ENCODE peak calls at places on chromosomes 2 and 18, in four cellular contexts. One of them, this sample, is unnamed.

GRCh38 chr2:223976635-223977226 is 19.5 kb downstream of the MRPL44 start:
- DNase-seq in iPS-NIHi11: no peak
- DNase-seq in NCI-H1436: no peak
- DNase-seq in KBM-7: no peak
- DNase-seq in this sample: no peak

GRCh38 chr18:9661564-9661963 is 46.5 kb upstream of the RAB31 start:
- DNase-seq in KBM-7: no peak
- DNase-seq in NCI-H1436: no peak
- DNase-seq in iPS-NIHi11: peak
- DNase-seq in this sample: no peak

GRCh38 chr18:2897448-2898052 is 50.7 kb downstream of the EMILIN2 start:
- DNase-seq in iPS-NIHi11: no peak
- DNase-seq in KBM-7: no peak
- DNase-seq in NCI-H1436: no peak
- DNase-seq in this sample: no peak

GRCh38 chr2:33425660-33426059 is 50.8 kb upstream of the RASGRP3 start:
- DNase-seq in iPS-NIHi11: no peak
- DNase-seq in NCI-H1436: no peak
- DNase-seq in KBM-7: no peak
- DNase-seq in this sample: no peak

GRCh38 chr18:74526478-74526877 is 7.8 kb upstream of the CNDP1 start:
- DNase-seq in KBM-7: no peak
- DNase-seq in iPS-NIHi11: no peak
- DNase-seq in NCI-H1436: no peak
- DNase-seq in this sample: no peak

GRCh38 chr2:176109226-176109954 is 2.3 kb downstream of the HOXD11 start:
- DNase-seq in NCI-H1436: no peak
- DNase-seq in KBM-7: no peak
- DNase-seq in iPS-NIHi11: no peak
- DNase-seq in this sample: no peak

GRCh38 chr2:23350026-23350791 is 34.8 kb upstream of the KLHL29 start:
- DNase-seq in KBM-7: no peak
- DNase-seq in iPS-NIHi11: no peak
- DNase-seq in NCI-H1436: no peak
- DNase-seq in this sample: no peak

GRCh38 chr18:21112140-21112473 is 494 bp upstream of the ROCK1 start:
- DNase-seq in NCI-H1436: peak
- DNase-seq in KBM-7: no peak
- DNase-seq in iPS-NIHi11: no peak
- DNase-seq in this sample: no peak

GRCh38 chr2:86787701-86788100 is 3.0 kb downstream of the CD8A start:
- DNase-seq in NCI-H1436: no peak
- DNase-seq in iPS-NIHi11: no peak
- DNase-seq in KBM-7: peak
- DNase-seq in this sample: peak

GRCh38 chr2:215270118-215270451 is 41.8 kb upstream of the ATIC start:
- DNase-seq in NCI-H1436: no peak
- DNase-seq in iPS-NIHi11: no peak
- DNase-seq in KBM-7: no peak
- DNase-seq in this sample: no peak

GRCh38 chr2:226031078-226031937 is 631.8 kb downstream of the NYAP2 start:
- DNase-seq in iPS-NIHi11: peak
- DNase-seq in NCI-H1436: peak
- DNase-seq in KBM-7: peak
- DNase-seq in this sample: peak

GRCh38 chr18:48918156-48918555 is 32.6 kb downstream of the SMAD7 start:
- DNase-seq in iPS-NIHi11: no peak
- DNase-seq in KBM-7: no peak
- DNase-seq in NCI-H1436: no peak
- DNase-seq in this sample: no peak

GRCh38 chr2:232870766-232871371 is 805 bp downstream of the SNORC start:
- DNase-seq in iPS-NIHi11: no peak
- DNase-seq in KBM-7: no peak
- DNase-seq in NCI-H1436: no peak
- DNase-seq in this sample: no peak

GRCh38 chr18:63285332-63285731 is 34.2 kb downstream of the BCL2 start:
- DNase-seq in NCI-H1436: no peak
- DNase-seq in KBM-7: no peak
- DNase-seq in iPS-NIHi11: no peak
- DNase-seq in this sample: no peak

GRCh38 chr2:74763962-74764428 is 69.9 kb upstream of the HK2 start:
- DNase-seq in iPS-NIHi11: no peak
- DNase-seq in NCI-H1436: no peak
- DNase-seq in KBM-7: no peak
- DNase-seq in this sample: no peak

GRCh38 chr18:39839782-39840181 is 2115.3 kb upstream of the PIK3C3 start:
- DNase-seq in iPS-NIHi11: no peak
- DNase-seq in KBM-7: no peak
- DNase-seq in NCI-H1436: no peak
- DNase-seq in this sample: no peak

GRCh38 chr18:66616523-66616983 is 12.7 kb upstream of the CDH19 start:
- DNase-seq in iPS-NIHi11: peak
- DNase-seq in NCI-H1436: peak
- DNase-seq in KBM-7: peak
- DNase-seq in this sample: no peak

GRCh38 chr2:226575928-226576327 is 223.7 kb downstream of the IRS1 start:
- DNase-seq in KBM-7: no peak
- DNase-seq in NCI-H1436: no peak
- DNase-seq in iPS-NIHi11: no peak
- DNase-seq in this sample: no peak

GRCh38 chr18:74373428-74373827 is 57.8 kb downstream of the C18orf63 start:
- DNase-seq in NCI-H1436: no peak
- DNase-seq in KBM-7: no peak
- DNase-seq in iPS-NIHi11: no peak
- DNase-seq in this sample: no peak

GRCh38 chr2:38523728-38524437 is 78.8 kb downstream of the HNRNPLL start:
- DNase-seq in NCI-H1436: no peak
- DNase-seq in KBM-7: no peak
- DNase-seq in iPS-NIHi11: peak
- DNase-seq in this sample: no peak

GRCh38 chr2:65349863-65350262 is 82.5 kb downstream of the SPRED2 start:
- DNase-seq in KBM-7: peak
- DNase-seq in iPS-NIHi11: peak
- DNase-seq in NCI-H1436: peak
- DNase-seq in this sample: peak

GRCh38 chr2:168613510-168613909 is 157.4 kb downstream of the CERS6 start:
- DNase-seq in iPS-NIHi11: no peak
- DNase-seq in KBM-7: no peak
- DNase-seq in NCI-H1436: no peak
- DNase-seq in this sample: no peak

This sample was measured in mucosa of gallbladder.